ENCODE peak calls at places on chromosomes 16 and 17, in four cellular contexts. T is WTC11, R is A549, U is K562. Z is an unnamed sample.

GRCh38 chr16:15434425-15435215 is at the start of gene BMERB1:
- DNase-seq in T (peak), R (peak), U (no peak), Z (no peak)

GRCh38 chr16:1677339-1677738 is 740 bp upstream of the JPT2 start:
- DNase-seq in T (no peak), R (no peak), U (no peak), Z (no peak)

GRCh38 chr16:82796047-82796446 is 169.3 kb downstream of the CDH13 start:
- DNase-seq in T (no peak), R (no peak), U (no peak), Z (no peak)

GRCh38 chr17:7440113-7440822 is 956 bp downstream of the FGF11 start:
- DNase-seq in T (peak), R (peak), U (peak), Z (no peak)

GRCh38 chr16:84423416-84423837 is 55.1 kb downstream of the ATP2C2 start:
- DNase-seq in T (no peak), R (peak), U (peak), Z (peak)

GRCh38 chr17:249236-249993 is 68.0 kb upstream of the DOC2B start:
- DNase-seq in T (peak), R (no peak), U (no peak), Z (no peak)

GRCh38 chr16:73093146-73094144 is 45.5 kb upstream of the ZFHX3 start:
- DNase-seq in T (no peak), R (no peak), U (no peak), Z (no peak)

GRCh38 chr17:62049299-62049698 is 15.8 kb downstream of the MED13 start:
- DNase-seq in T (no peak), R (no peak), U (no peak), Z (no peak)

GRCh38 chr17:53896047-53896446 is 73.3 kb downstream of the KIF2B start:
- DNase-seq in T (no peak), R (no peak), U (no peak), Z (no peak)

GRCh38 chr16:69796285-69797118 is 34.4 kb downstream of the WWP2 start:
- DNase-seq in T (no peak), R (peak), U (peak), Z (peak)

GRCh38 chr16:86836503-86837125 is 258.3 kb downstream of the FOXL1 start:
- DNase-seq in T (no peak), R (no peak), U (no peak), Z (no peak)

GRCh38 chr17:79581306-79581932 is 29.4 kb downstream of the RBFOX3 start:
- DNase-seq in T (no peak), R (peak), U (no peak), Z (no peak)

GRCh38 chr16:57668259-57668563 is at the start of gene ADGRG3:
- DNase-seq in T (no peak), R (no peak), U (no peak), Z (no peak)

GRCh38 chr17:17109231-17109630 is 67.0 kb downstream of the MPRIP start:
- DNase-seq in T (no peak), R (peak), U (no peak), Z (no peak)

GRCh38 chr17:74305865-74306654 is 20.0 kb upstream of the KIF19 start:
- DNase-seq in T (no peak), R (peak), U (no peak), Z (no peak)

GRCh38 chr16:8962393-8963009 is 1.2 kb downstream of the USP7 start:
- DNase-seq in T (no peak), R (no peak), U (peak), Z (no peak)

GRCh38 chr16:55297062-55297909 is 26.7 kb upstream of the IRX6 start:
- DNase-seq in T (no peak), R (no peak), U (no peak), Z (no peak)

GRCh38 chr16:78503501-78504110 is 404.2 kb downstream of the WWOX start:
- DNase-seq in T (peak), R (peak), U (peak), Z (peak)

GRCh38 chr17:27207073-27207511 is 86.8 kb upstream of the WSB1 start:
- DNase-seq in T (no peak), R (peak), U (no peak), Z (no peak)

GRCh38 chr16:84044108-84044488 is 1.5 kb upstream of the SLC38A8 start:
- DNase-seq in T (peak), R (peak), U (peak), Z (peak)

GRCh38 chr17:3984719-3985444 is 20.6 kb upstream of the ATP2A3 start:
- DNase-seq in T (no peak), R (peak), U (no peak), Z (no peak)

GRCh38 chr17:63974594-63975192 is 2.0 kb upstream of the SCN4A start:
- DNase-seq in T (no peak), R (no peak), U (no peak), Z (no peak)

GRCh38 chr17:6578491-6578890 is 22.1 kb upstream of the PITPNM3 start:
- DNase-seq in T (no peak), R (no peak), U (no peak), Z (no peak)

GRCh38 chr16:8785408-8785807 is 12.0 kb downstream of the TMEM186 start:
- DNase-seq in T (no peak), R (no peak), U (no peak), Z (no peak)

GRCh38 chr16:31513126-31513525 is 4.9 kb upstream of the RUSF1 start:
- DNase-seq in T (no peak), R (peak), U (no peak), Z (no peak)

GRCh38 chr17:32383926-32384434 is 34.0 kb downstream of the ZNF207 start:
- DNase-seq in T (no peak), R (no peak), U (no peak), Z (no peak)

GRCh38 chr17:48522031-48522593 is 8.7 kb downstream of the HOXB1 start:
- DNase-seq in T (peak), R (peak), U (peak), Z (no peak)

GRCh38 chr16:24800586-24800985 is 45.2 kb upstream of the SLC5A11 start:
- DNase-seq in T (no peak), R (peak), U (peak), Z (peak)

GRCh38 chr16:82031116-82032084 is 3.7 kb upstream of the HSD17B2 start:
- DNase-seq in T (no peak), R (peak), U (peak), Z (peak)

GRCh38 chr17:62713096-62713870 is 85.8 kb downstream of the MRC2 start:
- DNase-seq in T (no peak), R (no peak), U (no peak), Z (no peak)

GRCh38 chr17:80443916-80444708 is 29.1 kb downstream of the ENDOV start:
- DNase-seq in T (peak), R (no peak), U (no peak), Z (no peak)

GRCh38 chr17:60752873-60753577 is 75.4 kb downstream of the BCAS3 start:
- DNase-seq in T (no peak), R (no peak), U (no peak), Z (no peak)

GRCh38 chr16:18932243-18932997 is 6.2 kb upstream of the SMG1 start:
- DNase-seq in T (no peak), R (no peak), U (no peak), Z (peak)

GRCh38 chr16:29674188-29674587 is 4.8 kb upstream of the QPRT start:
- DNase-seq in T (no peak), R (no peak), U (no peak), Z (no peak)

GRCh38 chr17:35214631-35215273 is 20.6 kb upstream of the SLC35G3 start:
- DNase-seq in T (no peak), R (no peak), U (no peak), Z (no peak)

GRCh38 chr17:35214192-35214591 is 20.0 kb upstream of the SLC35G3 start:
- DNase-seq in T (no peak), R (no peak), U (no peak), Z (no peak)

GRCh38 chr17:35212668-35213067 is 18.5 kb upstream of the SLC35G3 start:
- DNase-seq in T (no peak), R (no peak), U (no peak), Z (no peak)

GRCh38 chr17:35213412-35213925 is 19.3 kb upstream of the SLC35G3 start:
- DNase-seq in T (no peak), R (no peak), U (no peak), Z (no peak)

DNA sequence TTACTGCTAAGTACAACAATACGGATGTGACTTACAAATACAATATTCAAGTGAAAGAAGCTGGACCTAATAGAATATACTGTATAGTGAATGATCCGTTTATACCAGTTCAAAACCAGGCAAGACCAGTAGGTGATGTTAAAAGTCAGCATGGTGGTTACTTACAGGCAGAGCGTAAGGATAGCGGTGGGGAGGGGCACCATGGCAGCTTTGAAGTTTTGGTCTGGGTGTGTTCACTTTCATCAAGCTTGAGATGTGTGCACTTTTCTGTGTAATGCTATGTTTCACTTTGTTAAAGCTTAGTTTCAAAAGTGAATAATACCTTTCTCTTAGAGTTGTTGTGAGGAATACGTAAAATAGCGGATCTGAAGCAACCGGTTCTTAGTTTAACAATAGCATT is 16.5 kb upstream of the SLC35G3 start:
- DNase-seq in T (no peak), R (no peak), U (no peak), Z (no peak)
- TF ChIP-seq JUN in T (no peak), R (no peak), U (no peak), Z (no peak)

GRCh38 chr17:2347805-2348685 is 10.7 kb downstream of the SGSM2 start:
- DNase-seq in T (peak), R (peak), U (no peak), Z (peak)
- TF ChIP-seq JUN in T (no peak), R (no peak), U (no peak), Z (no peak)

GRCh38 chr17:20122236-20122879 is 113.2 kb downstream of the SPECC1 start:
- DNase-seq in T (no peak), R (no peak), U (no peak), Z (no peak)
- TF ChIP-seq JUN in T (no peak), R (no peak), U (no peak), Z (no peak)

GRCh38 chr16:67936876-67937605 is 391 bp upstream of the PSMB10 start:
- DNase-seq in T (no peak), R (no peak), U (no peak), Z (no peak)
- TF ChIP-seq JUN in T (no peak), R (no peak), U (no peak), Z (no peak)